ENCODE peak calls at places on chromosomes 6 and 20, in four cellular contexts. K is H1, Y is K562, N is HepG2. S is an unnamed sample.

GRCh38 chr6:141077355-141078333 is 1055.1 kb upstream of the GJE1 start:
- DNase-seq in N (peak; percentile 80), K (peak; percentile 50), Y (no peak), S (peak; percentile 1)

GRCh38 chr6:100880149-100880900 is 804 bp downstream of the ASCC3 start:
- DNase-seq in K (no peak), N (peak; percentile 20), Y (no peak), S (no peak)

GRCh38 chr20:48781634-48782033 is 46.2 kb downstream of the PREX1 start:
- DNase-seq in Y (no peak), K (no peak), N (no peak), S (no peak)

GRCh38 chr6:67880939-67881705 is 754.0 kb upstream of the ADGRB3 start:
- DNase-seq in Y (no peak), N (no peak), K (no peak), S (no peak)

GRCh38 chr6:156807028-156807427 is 29.9 kb downstream of the ARID1B start:
- DNase-seq in K (no peak), Y (no peak), N (no peak), S (no peak)

GRCh38 chr20:58150772-58151171 is 77.7 kb downstream of the ANKRD60 start:
- DNase-seq in N (no peak), Y (no peak), K (peak; percentile 90), S (no peak)

GRCh38 chr6:11404845-11405244 is 132.7 kb upstream of the TMEM170B start:
- DNase-seq in Y (no peak), K (no peak), N (no peak), S (no peak)

GRCh38 chr6:71289039-71289801 is 609 bp downstream of the OGFRL1 start:
- DNase-seq in K (peak; percentile 70), N (no peak), Y (no peak), S (no peak)

GRCh38 chr6:102458990-102459389 is 1065.5 kb downstream of the GRIK2 start:
- DNase-seq in K (no peak), N (no peak), Y (no peak), S (no peak)

GRCh38 chr6:46287681-46288080 is 116.9 kb upstream of the ENPP5 start:
- DNase-seq in K (no peak), N (no peak), Y (no peak), S (no peak)

GRCh38 chr6:20366082-20366834 is 35.4 kb upstream of the E2F3 start:
- DNase-seq in K (no peak), Y (no peak), N (no peak), S (no peak)

GRCh38 chr6:111789593-111789992 is 83.7 kb downstream of the FYN start:
- DNase-seq in K (no peak), Y (no peak), N (no peak), S (no peak)

GRCh38 chr6:31163922-31164321 is 5.5 kb downstream of the TCF19 start:
- DNase-seq in N (no peak), Y (no peak), K (no peak), S (no peak)

GRCh38 chr6:55886185-55886836 is 10.9 kb upstream of the BMP5 start:
- DNase-seq in K (no peak), N (peak; percentile 64), Y (no peak), S (no peak)

GRCh38 chr20:51752343-51752951 is 15.7 kb downstream of the ATP9A start:
- DNase-seq in N (peak; percentile 71), Y (no peak), K (no peak), S (peak; percentile 72)

GRCh38 chr6:56856036-56856580 is 98.8 kb upstream of the BEND6 start:
- DNase-seq in K (no peak), Y (no peak), N (no peak), S (no peak)

GRCh38 chr20:40291483-40291882 is 397.6 kb downstream of the MAFB start:
- DNase-seq in Y (no peak), K (no peak), N (no peak), S (no peak)

GRCh38 chr6:36126553-36127458 is 3.5 kb upstream of the MAPK13 start:
- DNase-seq in K (no peak), N (peak; percentile 31), Y (no peak), S (no peak)

GRCh38 chr6:63599243-63599642 is 27.0 kb downstream of the LOC128125822 start:
- DNase-seq in K (no peak), Y (no peak), N (no peak), S (no peak)

GRCh38 chr6:106064766-106065165 is 21.4 kb upstream of the PRDM1 start:
- DNase-seq in N (no peak), Y (no peak), K (no peak), S (no peak)

GRCh38 chr6:36848658-36849441 is 9.6 kb upstream of the CPNE5 start:
- DNase-seq in N (peak; percentile 46), Y (peak; percentile 95), K (peak; percentile 69), S (no peak)

GRCh38 chr20:46283426-46283825 is 24.9 kb downstream of the CDH22 start:
- DNase-seq in Y (no peak), K (no peak), N (no peak), S (peak; percentile 45)

GRCh38 chr20:57651977-57652864 is 32.0 kb upstream of the ZBP1 start:
- DNase-seq in N (no peak), Y (no peak), K (no peak), S (peak; percentile 0)

DNA sequence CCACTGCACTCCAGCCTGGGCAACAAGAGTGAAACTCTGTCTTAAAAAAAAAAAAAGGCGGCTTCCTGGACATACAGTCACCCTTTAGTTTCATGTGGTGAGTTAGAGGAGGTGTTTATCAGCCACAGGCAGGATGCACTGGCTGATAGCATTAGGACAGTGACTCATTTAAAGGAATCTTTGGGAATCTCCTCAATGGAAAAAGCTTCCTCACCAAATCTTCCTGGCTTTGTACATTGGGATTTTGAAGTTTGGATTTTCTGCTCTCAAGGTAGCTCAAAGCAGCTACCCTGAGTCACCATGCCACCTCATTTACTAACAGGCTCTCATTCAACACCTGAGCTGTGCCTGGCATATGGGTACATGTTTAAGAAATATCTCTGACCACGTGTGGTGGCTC is 20.2 kb downstream of the PRPH2 start:
- DNase-seq in N (peak; percentile 27), K (no peak), Y (no peak), S (no peak)
- TF ChIP-seq PHF8 in N (no peak), K (no peak), Y (no peak), S (no peak)

DNA sequence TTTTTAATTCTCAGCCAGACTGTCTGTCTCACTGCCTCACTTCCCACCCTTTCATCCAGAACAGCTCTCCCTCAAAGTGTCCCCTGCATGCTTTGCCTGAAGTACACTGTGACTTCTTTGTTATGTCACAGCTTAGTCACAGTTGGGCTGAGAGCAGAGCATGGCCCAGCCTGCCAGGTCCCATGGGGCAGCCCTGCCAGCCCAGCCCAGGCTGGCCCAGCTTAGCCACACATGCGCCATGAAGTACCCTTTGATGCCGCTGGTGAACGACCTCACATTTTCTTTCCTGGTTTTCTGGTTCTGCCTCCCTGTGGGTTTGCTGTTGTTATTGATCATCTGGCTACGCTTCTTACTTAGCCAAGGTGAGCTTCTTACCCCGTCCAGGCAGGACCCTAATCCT is at the start of gene ADIG:
- DNase-seq in N (peak; percentile 44), K (no peak), Y (no peak), S (no peak)
- TF ChIP-seq JUN in N (no peak), K (no peak), Y (no peak), S (no peak)

GRCh38 chr6:148528292-148528691 is 185.7 kb downstream of the SASH1 start:
- DNase-seq in K (no peak), N (no peak), Y (no peak), S (no peak)
- TF ChIP-seq PHF8 in K (no peak), N (no peak), Y (no peak), S (no peak)

DNA sequence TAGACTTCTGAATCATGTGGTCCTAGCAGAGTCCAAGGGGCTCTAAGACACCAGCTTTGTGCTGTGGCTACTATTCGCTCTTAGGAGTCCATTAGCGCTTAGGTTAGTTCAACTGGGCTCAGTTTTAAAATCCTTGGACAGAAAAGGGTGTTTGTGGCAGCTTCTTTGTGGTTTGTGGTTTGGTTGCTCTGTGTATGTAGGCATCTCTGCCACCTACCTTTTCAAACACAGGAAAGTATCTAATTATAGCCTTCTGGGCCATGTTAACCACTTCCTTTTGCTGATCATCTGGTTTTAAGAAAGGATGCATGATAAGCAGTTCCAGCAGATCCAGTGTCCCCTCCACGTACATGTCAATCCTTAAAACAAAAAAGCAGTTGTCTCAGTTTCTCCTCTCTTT is 10.8 kb downstream of the GSTA4 start:
- DNase-seq in N (no peak), K (no peak), Y (no peak), S (no peak)
- TF ChIP-seq JUN in N (no peak), K (no peak), Y (no peak), S (no peak)

GRCh38 chr6:24122139-24122538 is 3.9 kb upstream of the NRSN1 start:
- DNase-seq in K (no peak), Y (no peak), N (no peak), S (no peak)

GRCh38 chr6:24131751-24132150 is 5.7 kb downstream of the NRSN1 start:
- DNase-seq in N (no peak), K (no peak), Y (no peak), S (no peak)

GRCh38 chr6:24127316-24127715 is 1.3 kb downstream of the NRSN1 start:
- DNase-seq in Y (no peak), N (no peak), K (no peak), S (no peak)

GRCh38 chr6:24126586-24127192 is 674 bp downstream of the NRSN1 start:
- DNase-seq in N (peak; percentile 85), Y (peak; percentile 36), K (peak; percentile 75), S (peak; percentile 7)

DNA sequence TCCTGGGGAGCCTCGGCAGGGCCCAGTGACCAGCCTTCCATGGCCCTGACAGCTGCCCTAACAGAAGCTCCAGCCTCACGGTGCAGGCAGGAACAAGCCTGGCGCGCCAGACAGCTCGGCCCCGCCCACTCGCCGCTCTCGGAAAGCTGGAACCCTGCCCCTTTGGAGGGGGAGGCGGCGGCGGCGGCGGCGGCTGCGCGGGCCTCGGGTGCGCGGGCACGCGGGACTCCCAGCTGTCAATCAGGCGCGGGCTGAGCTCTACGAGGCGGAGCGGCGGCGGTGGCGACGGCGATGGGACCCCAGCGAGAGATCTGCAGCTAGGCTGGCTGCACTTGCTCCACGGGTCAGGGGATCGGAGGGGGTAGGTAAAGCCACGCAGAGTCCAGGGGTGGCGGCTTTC is at the start of gene NRSN1:
- DNase-seq in Y (peak; percentile 64), N (peak; percentile 33), K (peak; percentile 85), S (no peak)
- TF ChIP-seq PHF8 in Y (no peak), N (no peak), K (no peak), S (no peak)

S was measured in A549.